ENCODE peak calls at places on chromosomes 6 and 20, in ten cellular contexts. W is HCT116; T is thoracic aorta; R is heart right ventricle; X is endodermal cell; C is AG04450; I is CD8-positive, alpha-beta T cell; U is IMR-90; F is fibroblast of lung; A is ascending aorta. P is an unnamed sample.
A peak's percentile ranks its signal among the peaks of the same experiment; 100 is the strongest.

GRCh38 chr20:47247972-47248371 is 108.5 kb downstream of the ZMYND8 start:
- DNase-seq in F (no peak), A (no peak), U (no peak), X (no peak), W (no peak), T (no peak), R (no peak), C (no peak), I (no peak), P (no peak)

GRCh38 chr20:19256085-19256484 is 43.6 kb downstream of the SLC24A3 start:
- DNase-seq in U (no peak), C (no peak), F (no peak), T (no peak), A (peak; percentile 3), I (no peak), W (no peak), R (no peak), X (no peak), P (no peak)

GRCh38 chr6:147510949-147511590 is 2.6 kb downstream of the SAMD5 start:
- DNase-seq in A (no peak), T (no peak), X (no peak), R (no peak), I (no peak), U (no peak), W (no peak), F (no peak), C (no peak), P (no peak)

GRCh38 chr20:20497242-20497985 is 129.5 kb downstream of the INSM1 start:
- DNase-seq in F (no peak), W (no peak), C (no peak), X (no peak), U (no peak), I (no peak), A (no peak), T (no peak), R (no peak), P (no peak)

GRCh38 chr6:1535295-1535694 is 74.4 kb upstream of the FOXC1 start:
- DNase-seq in X (no peak), A (no peak), W (no peak), R (no peak), F (no peak), T (no peak), I (peak; percentile 62), C (no peak), U (no peak), P (no peak)

GRCh38 chr6:35642471-35643161 is 46.1 kb downstream of the FKBP5 start:
- DNase-seq in W (no peak), C (no peak), T (no peak), I (no peak), A (no peak), R (no peak), U (peak; percentile 26), F (no peak), X (no peak), P (no peak)

GRCh38 chr6:22765015-22765414 is 195.6 kb downstream of the HDGFL1 start:
- DNase-seq in T (no peak), X (no peak), U (peak; percentile 61), W (no peak), I (no peak), A (no peak), C (no peak), R (no peak), F (peak; percentile 47), P (no peak)

GRCh38 chr20:33064572-33065287 is 11.0 kb downstream of the BPIFB3 start:
- DNase-seq in A (no peak), R (no peak), T (no peak), W (no peak), I (no peak), X (no peak), F (no peak), C (no peak), U (no peak), P (no peak)

GRCh38 chr20:41249371-41249770 is 68.2 kb downstream of the ZHX3 start:
- DNase-seq in X (no peak), I (no peak), C (peak; percentile 38), U (peak; percentile 87), W (no peak), T (no peak), F (peak; percentile 88), R (peak; percentile 57), A (peak; percentile 93), P (no peak)

GRCh38 chr6:42108071-42108470 is 34.3 kb downstream of the C6orf132 start:
- DNase-seq in I (no peak), R (no peak), W (no peak), X (no peak), F (no peak), T (no peak), U (no peak), C (no peak), A (no peak), P (no peak)

GRCh38 chr20:50093240-50093639 is 19.7 kb downstream of the UBE2V1 start:
- DNase-seq in T (no peak), W (no peak), I (no peak), X (no peak), R (no peak), A (no peak), C (no peak), U (no peak), F (no peak), P (no peak)

GRCh38 chr6:69179681-69180080 is 544.6 kb downstream of the ADGRB3 start:
- DNase-seq in U (no peak), X (peak; percentile 44), R (no peak), T (no peak), A (no peak), W (no peak), C (no peak), I (no peak), F (peak; percentile 37), P (no peak)

GRCh38 chr6:85650606-85651005 is 7.9 kb upstream of the SYNCRIP start:
- DNase-seq in A (no peak), F (no peak), X (no peak), C (no peak), U (no peak), W (no peak), T (no peak), I (no peak), R (no peak), P (no peak)

GRCh38 chr6:136060759-136061158 is 189.4 kb downstream of the MTFR2 start:
- DNase-seq in R (no peak), I (no peak), X (no peak), F (no peak), A (no peak), T (no peak), C (no peak), U (no peak), W (no peak), P (no peak)

GRCh38 chr6:44858998-44859397 is 469.1 kb upstream of the RUNX2 start:
- DNase-seq in T (no peak), R (no peak), X (no peak), F (peak; percentile 5), W (no peak), I (no peak), U (no peak), A (no peak), C (no peak), P (no peak)

GRCh38 chr20:35134472-35134871 is 12.7 kb downstream of the EDEM2 start:
- DNase-seq in T (peak; percentile 21), X (no peak), C (no peak), A (peak; percentile 78), I (no peak), W (no peak), U (no peak), F (peak; percentile 25), R (peak; percentile 39), P (no peak)

GRCh38 chr20:5268449-5268848 is 48.3 kb downstream of the PROKR2 start:
- DNase-seq in T (no peak), U (no peak), X (no peak), C (no peak), I (no peak), W (no peak), A (no peak), F (no peak), R (no peak), P (no peak)
- H3K27ac ChIP-seq in T (no peak overlapping the region), U (no peak overlapping the region), X (no peak overlapping the region), C (no peak overlapping the region), I (no peak overlapping the region), W (no peak overlapping the region), A (no peak overlapping the region), F (no peak overlapping the region), R (no peak overlapping the region), P (no peak overlapping the region)

DNA sequence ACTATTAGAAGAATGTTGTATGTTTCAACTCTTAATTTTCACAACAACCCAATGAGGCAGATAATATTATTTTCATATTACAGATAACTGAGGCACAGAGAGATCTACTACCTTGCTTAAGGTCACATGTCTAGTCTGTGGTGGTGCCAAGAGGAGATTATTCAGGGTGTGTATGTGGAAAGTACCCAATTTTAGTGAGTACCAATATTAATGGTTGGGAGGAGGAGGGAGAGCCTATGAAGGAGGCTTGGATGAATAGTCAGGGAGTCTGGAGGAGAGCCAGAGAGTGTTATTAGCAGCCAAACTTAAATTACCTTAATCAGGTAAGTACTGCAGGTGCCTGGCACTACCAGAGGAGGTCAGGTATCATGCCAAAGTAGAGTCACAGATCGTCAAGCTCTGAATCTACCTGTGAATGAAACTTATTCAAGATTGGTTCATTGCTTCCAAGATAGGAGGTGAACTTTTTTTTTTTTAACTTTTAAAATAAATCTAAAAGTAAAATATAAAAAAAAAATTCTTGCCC is 10.9 kb upstream of the CALHM6 start:
- DNase-seq in I (no peak), R (no peak), U (no peak), W (no peak), F (no peak), X (no peak), C (no peak), T (no peak), A (no peak), P (no peak)
- H3K27ac ChIP-seq in I (no peak overlapping the region), R (no peak overlapping the region), U (no peak overlapping the region), W (no peak overlapping the region), F (no peak overlapping the region), X (no peak overlapping the region), C (no peak overlapping the region), T (no peak overlapping the region), A (no peak overlapping the region), P (no peak overlapping the region)

GRCh38 chr20:25042531-25043498 is 15.1 kb downstream of the ACSS1 start:
- DNase-seq in W (no peak), F (no peak), I (peak; percentile 51), C (no peak), U (no peak), T (no peak), X (peak; percentile 57), R (peak; percentile 76), A (peak; percentile 78), P (no peak)
- H3K27ac ChIP-seq in W (no peak overlapping the region), F (no peak overlapping the region), I (peak overlapping the region; percentile 72), C (no peak overlapping the region), U (no peak overlapping the region), T (peak overlapping the region; percentile 95), X (no peak overlapping the region), R (peak overlapping the region; percentile 98), A (peak overlapping the region; percentile 96), P (peak overlapping the region; percentile 27)

GRCh38 chr20:8356850-8357249 is 224.8 kb downstream of the PLCB1 start:
- DNase-seq in I (no peak), A (no peak), X (no peak), T (no peak), F (no peak), W (no peak), C (no peak), R (no peak), U (no peak), P (no peak)
- H3K27ac ChIP-seq in I (no peak overlapping the region), A (no peak overlapping the region), X (no peak overlapping the region), T (no peak overlapping the region), F (no peak overlapping the region), W (no peak overlapping the region), C (no peak overlapping the region), R (no peak overlapping the region), U (no peak overlapping the region), P (no peak overlapping the region)

GRCh38 chr6:138044458-138044857 is 62.8 kb downstream of the PERP start:
- DNase-seq in U (peak; percentile 17), F (no peak), I (no peak), T (no peak), R (no peak), W (no peak), X (no peak), A (no peak), C (no peak), P (no peak)

GRCh38 chr6:138044972-138045371 is 62.2 kb downstream of the PERP start:
- DNase-seq in W (no peak), X (no peak), A (no peak), R (no peak), U (no peak), F (no peak), T (no peak), I (no peak), C (no peak), P (no peak)
- H3K27ac ChIP-seq in W (no peak overlapping the region), X (no peak overlapping the region), A (no peak overlapping the region), R (no peak overlapping the region), U (no peak overlapping the region), F (no peak overlapping the region), T (no peak overlapping the region), I (no peak overlapping the region), C (no peak overlapping the region), P (no peak overlapping the region)